ENCODE peak calls at places on chromosome 19, in four cellular contexts. One of them, this sample, is unnamed.

GRCh38 chr19:49874503-49875157 is 2.5 kb downstream of the AKT1S1 start:
- DNase-seq in K562: no peak
- DNase-seq in SK-N-SH: no peak
- DNase-seq in H1: no peak
- DNase-seq in this sample: no peak

GRCh38 chr19:54517483-54517882 is 14.9 kb downstream of the LAIR2 start:
- DNase-seq in K562: peak; percentile 82
- DNase-seq in SK-N-SH: no peak
- DNase-seq in H1: no peak
- DNase-seq in this sample: peak; percentile 63

GRCh38 chr19:44663996-44664395 is 7.3 kb upstream of the CEACAM19 start:
- DNase-seq in K562: no peak
- DNase-seq in SK-N-SH: no peak
- DNase-seq in H1: no peak
- DNase-seq in this sample: no peak

GRCh38 chr19:34844254-34844653 is 71.2 kb upstream of the ZNF599 start:
- DNase-seq in K562: no peak
- DNase-seq in SK-N-SH: no peak
- DNase-seq in H1: no peak
- DNase-seq in this sample: no peak

GRCh38 chr19:11064831-11065303 is 24.4 kb upstream of the LDLR start:
- DNase-seq in K562: peak; percentile 48
- DNase-seq in SK-N-SH: no peak
- DNase-seq in H1: no peak
- DNase-seq in this sample: peak; percentile 36

GRCh38 chr19:736125-736524 is 14.8 kb upstream of the MISP start:
- DNase-seq in K562: no peak
- DNase-seq in SK-N-SH: no peak
- DNase-seq in H1: no peak
- DNase-seq in this sample: no peak

GRCh38 chr19:44777715-44778347 is at the start of gene CBLC:
- DNase-seq in K562: peak; percentile 30
- DNase-seq in SK-N-SH: peak; percentile 49
- DNase-seq in H1: peak; percentile 84
- DNase-seq in this sample: peak; percentile 96

GRCh38 chr19:18967358-18968146 is 26.5 kb upstream of the HOMER3 start:
- DNase-seq in K562: no peak
- DNase-seq in SK-N-SH: no peak
- DNase-seq in H1: no peak
- DNase-seq in this sample: no peak

GRCh38 chr19:43726736-43727592 is 11.1 kb downstream of the IRGC start:
- DNase-seq in K562: no peak
- DNase-seq in SK-N-SH: no peak
- DNase-seq in H1: no peak
- DNase-seq in this sample: no peak

GRCh38 chr19:16588089-16588823 is 16.0 kb upstream of the SLC35E1 start:
- DNase-seq in K562: peak; percentile 85
- DNase-seq in SK-N-SH: peak; percentile 68
- DNase-seq in H1: no peak
- DNase-seq in this sample: no peak

DNA sequence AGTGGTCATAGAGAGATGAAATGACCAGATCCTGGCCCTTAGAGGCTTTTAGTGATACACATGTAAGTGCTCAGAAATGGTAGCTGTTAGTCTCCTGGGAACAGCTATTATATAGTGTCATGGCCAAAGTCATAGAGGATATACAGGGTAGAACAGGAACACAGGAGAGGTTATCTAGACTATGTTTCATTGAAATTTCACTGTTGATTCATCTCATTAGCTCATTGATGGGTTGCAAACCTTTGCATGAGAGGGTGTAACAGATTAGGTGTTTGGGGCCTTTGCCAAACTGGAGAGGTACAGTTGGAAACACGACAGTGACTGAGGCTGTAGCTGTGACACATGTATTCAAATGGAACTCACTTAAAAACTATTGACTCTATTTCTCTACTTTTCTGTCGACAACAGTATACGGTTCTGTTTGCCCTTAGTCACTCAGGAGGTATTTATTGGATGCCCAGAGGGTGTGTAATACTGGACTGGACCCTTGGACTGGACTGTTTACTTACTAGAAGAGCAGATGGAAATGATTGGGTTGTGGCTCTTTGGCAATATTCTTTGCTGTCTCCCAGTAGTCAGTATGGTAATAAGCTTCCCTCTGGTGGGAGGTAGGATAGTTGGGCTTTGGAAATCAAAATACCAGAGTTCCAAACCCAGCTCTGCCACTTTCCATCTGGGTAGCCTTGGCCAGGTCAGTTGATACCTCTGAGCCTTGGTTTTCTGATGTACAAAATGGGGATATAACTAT is 29.8 kb downstream of the ARHGAP35 start:
- DNase-seq in K562: no peak
- DNase-seq in SK-N-SH: no peak
- DNase-seq in H1: no peak
- DNase-seq in this sample: no peak
- TF ChIP-seq TEAD4 in K562: no peak
- TF ChIP-seq TEAD4 in SK-N-SH: no peak
- TF ChIP-seq TEAD4 in H1: no peak
- TF ChIP-seq TEAD4 in this sample: no peak

GRCh38 chr19:32041681-32042292 is 303.6 kb upstream of the ZNF507 start:
- DNase-seq in K562: peak; percentile 46
- DNase-seq in SK-N-SH: peak; percentile 72
- DNase-seq in H1: no peak
- DNase-seq in this sample: peak; percentile 55
- TF ChIP-seq TEAD4 in K562: no peak
- TF ChIP-seq TEAD4 in SK-N-SH: no peak
- TF ChIP-seq TEAD4 in H1: peak; percentile 1
- TF ChIP-seq TEAD4 in this sample: no peak

DNA sequence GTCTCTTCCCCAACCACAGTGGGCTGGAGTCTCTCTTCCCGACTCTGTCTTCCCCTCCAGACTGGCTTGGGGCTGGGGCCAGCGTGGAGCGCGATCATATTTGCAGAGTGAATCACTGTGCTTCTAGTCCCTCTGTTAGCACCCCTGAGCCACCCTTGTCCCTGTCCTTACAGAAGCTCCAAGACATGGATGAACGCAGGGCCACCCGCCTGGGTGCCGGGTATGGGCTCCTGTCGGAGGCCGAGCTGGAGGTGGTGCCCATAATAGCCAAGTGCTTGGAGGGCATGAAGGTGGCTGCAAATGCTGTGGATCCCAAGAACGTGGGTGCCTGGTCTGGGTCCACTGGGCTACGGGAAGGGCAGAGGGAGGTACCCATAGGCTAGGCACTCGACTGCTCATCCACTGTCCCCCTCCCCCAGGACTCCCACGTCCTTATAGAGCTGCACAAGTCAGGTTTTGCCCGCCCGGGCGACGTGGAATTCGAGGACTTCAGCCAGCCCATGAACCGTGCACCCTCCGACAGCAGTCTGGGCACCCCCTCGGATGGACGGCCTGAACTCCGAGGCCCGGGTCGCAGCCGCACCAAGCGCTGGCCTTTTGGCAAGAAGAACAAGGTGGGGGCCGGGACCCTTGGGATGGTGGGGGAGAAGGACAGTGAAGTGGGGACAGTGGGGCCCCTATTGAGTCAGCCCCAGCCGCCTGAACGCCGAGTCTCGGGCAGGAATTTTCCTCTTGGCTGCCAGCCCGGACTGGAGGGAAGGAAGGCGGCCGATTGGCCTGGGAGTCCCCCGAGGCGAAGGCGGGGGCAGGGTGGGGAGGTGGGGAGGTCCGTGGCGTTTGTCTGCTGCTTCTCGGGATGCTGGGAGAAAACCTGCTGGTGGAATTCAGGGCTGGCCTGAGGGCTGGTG is 5.2 kb downstream of the TRIP10 start:
- DNase-seq in K562: no peak
- DNase-seq in SK-N-SH: no peak
- DNase-seq in H1: no peak
- DNase-seq in this sample: no peak
- TF ChIP-seq TEAD4 in K562: no peak
- TF ChIP-seq TEAD4 in SK-N-SH: peak; percentile 71
- TF ChIP-seq TEAD4 in H1: no peak
- TF ChIP-seq TEAD4 in this sample: no peak

GRCh38 chr19:39397360-39398296 is 6.5 kb downstream of the MED29 start:
- DNase-seq in K562: peak; percentile 91
- DNase-seq in SK-N-SH: peak; percentile 92
- DNase-seq in H1: no peak
- DNase-seq in this sample: peak; percentile 94
- TF ChIP-seq TEAD4 in K562: no peak
- TF ChIP-seq TEAD4 in SK-N-SH: no peak
- TF ChIP-seq TEAD4 in H1: no peak
- TF ChIP-seq TEAD4 in this sample: no peak

DNA sequence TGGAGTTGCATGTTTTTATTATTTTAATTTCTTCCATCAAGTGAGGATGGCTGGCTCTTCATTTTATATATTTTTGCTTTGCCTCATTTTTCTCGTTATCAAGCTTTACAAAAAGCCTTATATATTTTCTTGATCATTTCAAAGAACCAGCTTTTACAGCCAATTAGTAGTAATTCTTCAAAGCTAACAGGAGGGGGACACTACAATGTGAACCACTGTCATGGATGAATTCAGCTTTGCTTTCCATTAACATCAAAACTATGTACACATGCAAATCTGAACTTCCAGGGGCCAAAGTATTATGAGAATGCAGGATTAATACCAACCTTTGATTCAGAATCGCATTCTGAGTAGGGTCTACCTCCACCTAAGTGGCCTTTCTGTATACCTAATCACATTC is 11.1 kb downstream of the UQCRFS1 start:
- DNase-seq in K562: no peak
- DNase-seq in SK-N-SH: no peak
- DNase-seq in H1: no peak
- DNase-seq in this sample: no peak
- TF ChIP-seq TEAD4 in K562: no peak
- TF ChIP-seq TEAD4 in SK-N-SH: no peak
- TF ChIP-seq TEAD4 in H1: no peak
- TF ChIP-seq TEAD4 in this sample: no peak

GRCh38 chr19:31518216-31518615 is 169.0 kb upstream of the TSHZ3 start:
- DNase-seq in K562: no peak
- DNase-seq in SK-N-SH: no peak
- DNase-seq in H1: no peak
- DNase-seq in this sample: no peak

GRCh38 chr19:31517466-31518180 is 168.4 kb upstream of the TSHZ3 start:
- DNase-seq in K562: no peak
- DNase-seq in SK-N-SH: no peak
- DNase-seq in H1: no peak
- DNase-seq in this sample: no peak

GRCh38 chr19:31518626-31519025 is 169.4 kb upstream of the TSHZ3 start:
- DNase-seq in K562: no peak
- DNase-seq in SK-N-SH: no peak
- DNase-seq in H1: no peak
- DNase-seq in this sample: no peak

GRCh38 chr19:31520633-31521032 is 171.4 kb upstream of the TSHZ3 start:
- DNase-seq in K562: no peak
- DNase-seq in SK-N-SH: no peak
- DNase-seq in H1: no peak
- DNase-seq in this sample: no peak

DNA sequence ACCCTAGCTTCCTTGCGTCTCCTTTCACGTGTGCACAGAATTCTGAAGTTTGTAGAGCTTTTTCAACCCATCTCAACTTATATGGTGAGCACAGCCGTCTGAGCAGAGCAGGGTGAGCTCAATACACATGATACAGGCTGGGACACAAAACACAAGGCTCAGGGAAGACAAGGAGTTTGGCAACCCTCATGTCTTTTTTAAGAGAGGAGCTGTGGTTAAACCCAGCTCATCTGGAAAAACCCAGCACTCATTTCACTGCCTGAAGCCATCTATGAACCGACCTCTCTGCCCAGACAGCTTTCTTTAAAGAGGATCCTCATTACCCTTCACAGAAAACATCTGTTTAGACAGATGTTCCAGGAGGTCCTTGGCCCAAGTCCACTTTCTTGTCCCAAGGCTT is 170.0 kb upstream of the TSHZ3 start:
- DNase-seq in K562: no peak
- DNase-seq in SK-N-SH: no peak
- DNase-seq in H1: no peak
- DNase-seq in this sample: no peak
- TF ChIP-seq TEAD4 in K562: no peak
- TF ChIP-seq TEAD4 in SK-N-SH: no peak
- TF ChIP-seq TEAD4 in H1: no peak
- TF ChIP-seq TEAD4 in this sample: no peak

GRCh38 chr19:12788025-12788681 is 3.1 kb upstream of the JUNB start:
- DNase-seq in K562: peak; percentile 55
- DNase-seq in SK-N-SH: peak; percentile 33
- DNase-seq in H1: no peak
- DNase-seq in this sample: no peak
- TF ChIP-seq TEAD4 in K562: no peak
- TF ChIP-seq TEAD4 in SK-N-SH: no peak
- TF ChIP-seq TEAD4 in H1: no peak
- TF ChIP-seq TEAD4 in this sample: no peak